ENCODE peak calls at places on chromosomes 12 and 14, in ten cellular contexts. One of them, this sample, is unnamed.

GRCh38 chr12:89552376-89552775 is 26.5 kb upstream of the POC1B start:
- DNase-seq in right cardiac atrium: no peak
- DNase-seq in A549: no peak
- DNase-seq in keratinocyte: no peak
- DNase-seq in Peyer's patch: no peak
- DNase-seq in thoracic aorta: no peak
- DNase-seq in cardiac fibroblast: no peak
- DNase-seq in neural progenitor cell: no peak
- DNase-seq in IMR-90: peak; percentile 45
- DNase-seq in hepatocyte: no peak
- DNase-seq in this sample: no peak

GRCh38 chr12:34606749-34607519 is 584.6 kb downstream of the ALG10 start:
- DNase-seq in Peyer's patch: no peak
- DNase-seq in neural progenitor cell: no peak
- DNase-seq in right cardiac atrium: no peak
- DNase-seq in A549: no peak
- DNase-seq in thoracic aorta: no peak
- DNase-seq in keratinocyte: no peak
- DNase-seq in IMR-90: no peak
- DNase-seq in hepatocyte: no peak
- DNase-seq in cardiac fibroblast: no peak
- DNase-seq in this sample: no peak

GRCh38 chr14:56998728-56999127 is 188.4 kb upstream of the OTX2 start:
- DNase-seq in A549: no peak
- DNase-seq in cardiac fibroblast: no peak
- DNase-seq in thoracic aorta: no peak
- DNase-seq in hepatocyte: no peak
- DNase-seq in right cardiac atrium: no peak
- DNase-seq in Peyer's patch: no peak
- DNase-seq in IMR-90: no peak
- DNase-seq in neural progenitor cell: peak; percentile 68
- DNase-seq in keratinocyte: no peak
- DNase-seq in this sample: no peak

GRCh38 chr12:4273651-4274395 is at the start of gene CCND2:
- DNase-seq in thoracic aorta: peak; percentile 75
- DNase-seq in Peyer's patch: peak; percentile 87
- DNase-seq in right cardiac atrium: peak; percentile 91
- DNase-seq in cardiac fibroblast: peak; percentile 76
- DNase-seq in A549: peak; percentile 44
- DNase-seq in hepatocyte: peak; percentile 95
- DNase-seq in keratinocyte: peak; percentile 74
- DNase-seq in IMR-90: peak; percentile 54
- DNase-seq in neural progenitor cell: peak; percentile 92
- DNase-seq in this sample: peak; percentile 94

GRCh38 chr12:14769462-14769836 is 33.8 kb downstream of the WBP11 start:
- DNase-seq in neural progenitor cell: peak; percentile 86
- DNase-seq in cardiac fibroblast: peak; percentile 41
- DNase-seq in right cardiac atrium: peak; percentile 29
- DNase-seq in IMR-90: peak; percentile 20
- DNase-seq in Peyer's patch: peak; percentile 43
- DNase-seq in keratinocyte: no peak
- DNase-seq in thoracic aorta: no peak
- DNase-seq in A549: peak; percentile 59
- DNase-seq in hepatocyte: peak; percentile 68
- DNase-seq in this sample: peak; percentile 17

GRCh38 chr14:105294142-105294597 is 6.6 kb downstream of the BRF1 start:
- DNase-seq in IMR-90: peak; percentile 50
- DNase-seq in hepatocyte: no peak
- DNase-seq in Peyer's patch: peak; percentile 24
- DNase-seq in keratinocyte: no peak
- DNase-seq in A549: no peak
- DNase-seq in neural progenitor cell: peak; percentile 16
- DNase-seq in thoracic aorta: no peak
- DNase-seq in right cardiac atrium: peak; percentile 68
- DNase-seq in cardiac fibroblast: peak; percentile 70
- DNase-seq in this sample: peak; percentile 83

GRCh38 chr12:108312885-108313203 is 26.3 kb downstream of the CMKLR1 start:
- DNase-seq in IMR-90: no peak
- DNase-seq in keratinocyte: no peak
- DNase-seq in Peyer's patch: no peak
- DNase-seq in cardiac fibroblast: peak; percentile 47
- DNase-seq in thoracic aorta: peak; percentile 61
- DNase-seq in right cardiac atrium: peak; percentile 78
- DNase-seq in hepatocyte: peak; percentile 70
- DNase-seq in neural progenitor cell: no peak
- DNase-seq in A549: no peak
- DNase-seq in this sample: peak; percentile 75

GRCh38 chr12:103809154-103809553 is 31.9 kb downstream of the NT5DC3 start:
- DNase-seq in neural progenitor cell: no peak
- DNase-seq in IMR-90: no peak
- DNase-seq in A549: no peak
- DNase-seq in hepatocyte: no peak
- DNase-seq in cardiac fibroblast: no peak
- DNase-seq in thoracic aorta: no peak
- DNase-seq in Peyer's patch: no peak
- DNase-seq in right cardiac atrium: no peak
- DNase-seq in keratinocyte: no peak
- DNase-seq in this sample: no peak

GRCh38 chr12:109777544-109777943 is 55.7 kb downstream of the TRPV4 start:
- DNase-seq in A549: peak; percentile 66
- DNase-seq in hepatocyte: no peak
- DNase-seq in thoracic aorta: no peak
- DNase-seq in cardiac fibroblast: peak; percentile 16
- DNase-seq in Peyer's patch: no peak
- DNase-seq in keratinocyte: no peak
- DNase-seq in right cardiac atrium: no peak
- DNase-seq in IMR-90: peak; percentile 10
- DNase-seq in neural progenitor cell: no peak
- DNase-seq in this sample: no peak

GRCh38 chr12:109759076-109759420 is 45.4 kb downstream of the FAM222A start:
- DNase-seq in neural progenitor cell: no peak
- DNase-seq in thoracic aorta: no peak
- DNase-seq in keratinocyte: no peak
- DNase-seq in IMR-90: no peak
- DNase-seq in A549: no peak
- DNase-seq in Peyer's patch: no peak
- DNase-seq in hepatocyte: no peak
- DNase-seq in cardiac fibroblast: no peak
- DNase-seq in right cardiac atrium: no peak
- DNase-seq in this sample: no peak

GRCh38 chr12:42904683-42905418 is 315.3 kb upstream of the PRICKLE1 start:
- DNase-seq in cardiac fibroblast: no peak
- DNase-seq in hepatocyte: no peak
- DNase-seq in keratinocyte: no peak
- DNase-seq in IMR-90: no peak
- DNase-seq in Peyer's patch: no peak
- DNase-seq in neural progenitor cell: no peak
- DNase-seq in thoracic aorta: no peak
- DNase-seq in right cardiac atrium: no peak
- DNase-seq in A549: no peak
- DNase-seq in this sample: no peak

DNA sequence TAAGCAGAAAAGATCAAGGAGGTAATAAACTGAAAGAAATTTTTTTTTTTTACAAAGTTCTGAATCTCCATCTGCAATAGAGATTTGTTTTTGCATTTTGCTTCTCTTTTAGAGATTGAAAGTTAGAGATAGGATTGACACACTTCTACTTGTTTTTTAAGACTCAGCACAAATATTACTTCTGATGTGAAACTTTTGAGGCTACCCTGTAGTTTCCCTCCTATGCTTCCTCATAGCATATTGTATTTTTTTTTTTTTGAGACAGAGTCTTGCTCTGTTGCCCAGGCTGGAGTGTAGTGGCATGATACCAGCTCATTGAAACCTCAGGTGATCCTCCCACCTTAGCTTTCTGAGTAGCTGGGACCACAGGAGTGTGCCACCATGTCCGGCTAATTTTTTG is 32.1 kb upstream of the SGPP1 start:
- DNase-seq in hepatocyte: no peak
- DNase-seq in neural progenitor cell: no peak
- DNase-seq in cardiac fibroblast: no peak
- DNase-seq in Peyer's patch: no peak
- DNase-seq in thoracic aorta: no peak
- DNase-seq in keratinocyte: no peak
- DNase-seq in IMR-90: no peak
- DNase-seq in right cardiac atrium: no peak
- DNase-seq in A549: no peak
- DNase-seq in this sample: no peak
- H3K4me3 ChIP-seq in hepatocyte: no peak overlapping the region
- H3K4me3 ChIP-seq in neural progenitor cell: no peak overlapping the region
- H3K4me3 ChIP-seq in cardiac fibroblast: no peak overlapping the region
- H3K4me3 ChIP-seq in Peyer's patch: no peak overlapping the region
- H3K4me3 ChIP-seq in thoracic aorta: peak overlapping the region; percentile 45
- H3K4me3 ChIP-seq in keratinocyte: no peak overlapping the region
- H3K4me3 ChIP-seq in IMR-90: no peak overlapping the region
- H3K4me3 ChIP-seq in right cardiac atrium: no peak overlapping the region
- H3K4me3 ChIP-seq in A549: no peak overlapping the region
- H3K4me3 ChIP-seq in this sample: no peak overlapping the region

GRCh38 chr12:54019924-54020586 is 8.2 kb upstream of the HOXC6 start:
- DNase-seq in keratinocyte: no peak
- DNase-seq in Peyer's patch: no peak
- DNase-seq in thoracic aorta: no peak
- DNase-seq in right cardiac atrium: no peak
- DNase-seq in neural progenitor cell: no peak
- DNase-seq in A549: no peak
- DNase-seq in hepatocyte: no peak
- DNase-seq in cardiac fibroblast: no peak
- DNase-seq in IMR-90: no peak
- DNase-seq in this sample: peak; percentile 42
- H3K4me3 ChIP-seq in keratinocyte: peak overlapping the region; percentile 74
- H3K4me3 ChIP-seq in Peyer's patch: no peak overlapping the region
- H3K4me3 ChIP-seq in thoracic aorta: peak overlapping the region; percentile 69
- H3K4me3 ChIP-seq in right cardiac atrium: no peak overlapping the region
- H3K4me3 ChIP-seq in neural progenitor cell: no peak overlapping the region
- H3K4me3 ChIP-seq in A549: no peak overlapping the region
- H3K4me3 ChIP-seq in hepatocyte: no peak overlapping the region
- H3K4me3 ChIP-seq in cardiac fibroblast: no peak overlapping the region
- H3K4me3 ChIP-seq in IMR-90: no peak overlapping the region
- H3K4me3 ChIP-seq in this sample: no peak overlapping the region

GRCh38 chr12:32265461-32265860 is 133.9 kb upstream of the FGD4 start:
- DNase-seq in right cardiac atrium: no peak
- DNase-seq in IMR-90: no peak
- DNase-seq in cardiac fibroblast: no peak
- DNase-seq in neural progenitor cell: no peak
- DNase-seq in keratinocyte: no peak
- DNase-seq in A549: no peak
- DNase-seq in thoracic aorta: no peak
- DNase-seq in Peyer's patch: no peak
- DNase-seq in hepatocyte: no peak
- DNase-seq in this sample: no peak

GRCh38 chr12:32265920-32266319 is 133.4 kb upstream of the FGD4 start:
- DNase-seq in Peyer's patch: no peak
- DNase-seq in cardiac fibroblast: no peak
- DNase-seq in IMR-90: no peak
- DNase-seq in neural progenitor cell: no peak
- DNase-seq in keratinocyte: no peak
- DNase-seq in thoracic aorta: no peak
- DNase-seq in right cardiac atrium: no peak
- DNase-seq in A549: no peak
- DNase-seq in hepatocyte: no peak
- DNase-seq in this sample: no peak

GRCh38 chr12:32261638-32262037 is 137.7 kb upstream of the FGD4 start:
- DNase-seq in Peyer's patch: no peak
- DNase-seq in thoracic aorta: no peak
- DNase-seq in right cardiac atrium: no peak
- DNase-seq in IMR-90: no peak
- DNase-seq in A549: peak; percentile 53
- DNase-seq in hepatocyte: no peak
- DNase-seq in cardiac fibroblast: no peak
- DNase-seq in neural progenitor cell: peak; percentile 50
- DNase-seq in keratinocyte: no peak
- DNase-seq in this sample: no peak

GRCh38 chr12:32266756-32267155 is 132.6 kb upstream of the FGD4 start:
- DNase-seq in hepatocyte: no peak
- DNase-seq in thoracic aorta: no peak
- DNase-seq in keratinocyte: no peak
- DNase-seq in Peyer's patch: no peak
- DNase-seq in A549: no peak
- DNase-seq in IMR-90: no peak
- DNase-seq in cardiac fibroblast: no peak
- DNase-seq in right cardiac atrium: no peak
- DNase-seq in neural progenitor cell: no peak
- DNase-seq in this sample: no peak

DNA sequence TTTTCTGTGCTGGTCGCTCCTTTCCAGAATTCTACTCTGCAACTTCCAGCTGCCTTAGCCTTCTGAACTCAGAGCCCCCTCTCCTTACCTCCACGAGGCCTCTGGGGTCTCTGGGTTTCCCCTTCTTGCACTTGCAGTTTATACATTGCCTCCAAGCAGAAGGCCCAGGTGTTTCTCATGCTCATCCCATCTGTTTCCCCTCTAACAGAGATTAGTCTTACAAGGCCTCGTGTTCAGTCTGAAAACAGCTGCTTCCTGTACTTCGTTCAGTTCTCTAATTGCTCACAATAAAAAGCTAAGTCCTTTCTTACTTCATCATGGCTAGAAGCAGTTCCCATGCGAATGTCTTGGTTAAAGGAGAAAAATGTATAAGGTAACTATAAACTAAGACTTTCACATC is 134.4 kb upstream of the FGD4 start:
- DNase-seq in cardiac fibroblast: peak; percentile 17
- DNase-seq in right cardiac atrium: no peak
- DNase-seq in thoracic aorta: no peak
- DNase-seq in IMR-90: peak; percentile 68
- DNase-seq in keratinocyte: no peak
- DNase-seq in A549: no peak
- DNase-seq in neural progenitor cell: no peak
- DNase-seq in hepatocyte: peak; percentile 20
- DNase-seq in Peyer's patch: peak; percentile 59
- DNase-seq in this sample: no peak
- H3K4me3 ChIP-seq in cardiac fibroblast: no peak overlapping the region
- H3K4me3 ChIP-seq in right cardiac atrium: no peak overlapping the region
- H3K4me3 ChIP-seq in thoracic aorta: no peak overlapping the region
- H3K4me3 ChIP-seq in IMR-90: no peak overlapping the region
- H3K4me3 ChIP-seq in keratinocyte: no peak overlapping the region
- H3K4me3 ChIP-seq in A549: no peak overlapping the region
- H3K4me3 ChIP-seq in neural progenitor cell: no peak overlapping the region
- H3K4me3 ChIP-seq in hepatocyte: no peak overlapping the region
- H3K4me3 ChIP-seq in Peyer's patch: no peak overlapping the region
- H3K4me3 ChIP-seq in this sample: no peak overlapping the region

DNA sequence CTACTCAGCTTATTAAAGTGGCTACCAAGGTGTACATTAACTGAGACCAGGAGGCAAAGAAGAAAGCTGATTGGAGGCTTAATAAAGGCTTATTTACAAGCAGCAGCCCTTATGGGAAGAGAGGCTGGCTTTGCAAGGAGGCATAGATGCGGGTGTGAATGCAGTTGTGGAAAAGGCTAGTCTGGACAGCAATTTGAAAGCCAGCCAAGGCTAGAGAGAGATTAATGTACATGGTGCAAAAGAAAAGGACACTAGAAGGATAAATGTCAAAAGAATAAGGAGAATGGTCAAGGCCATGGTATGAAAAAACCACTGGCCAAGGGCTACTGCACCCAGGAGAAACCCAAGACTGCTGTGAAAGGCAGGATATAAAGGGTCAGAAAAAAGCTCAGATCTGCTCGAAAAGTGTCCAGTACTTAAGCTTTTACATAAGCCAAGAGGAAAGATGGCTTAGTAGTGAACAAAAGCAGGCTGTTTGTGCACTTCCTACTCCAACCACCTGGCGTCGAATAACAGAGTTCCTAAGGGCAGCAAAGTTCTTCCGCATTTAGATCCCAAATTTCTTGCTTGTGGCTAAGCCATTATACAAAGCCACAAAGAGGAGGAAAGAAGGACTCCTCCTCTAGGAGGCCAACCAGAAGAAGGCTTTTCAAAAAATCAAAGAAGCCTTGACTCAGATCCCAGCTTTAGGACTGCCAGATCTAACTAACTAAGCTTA is 24.0 kb downstream of the KLRK1 start:
- DNase-seq in IMR-90: peak; percentile 33
- DNase-seq in Peyer's patch: no peak
- DNase-seq in keratinocyte: no peak
- DNase-seq in cardiac fibroblast: peak; percentile 32
- DNase-seq in thoracic aorta: no peak
- DNase-seq in neural progenitor cell: peak; percentile 3
- DNase-seq in hepatocyte: no peak
- DNase-seq in A549: no peak
- DNase-seq in right cardiac atrium: no peak
- DNase-seq in this sample: no peak
- H3K4me3 ChIP-seq in IMR-90: peak overlapping the region; percentile 54
- H3K4me3 ChIP-seq in Peyer's patch: peak overlapping the region; percentile 45
- H3K4me3 ChIP-seq in keratinocyte: peak overlapping the region; percentile 80
- H3K4me3 ChIP-seq in cardiac fibroblast: no peak overlapping the region
- H3K4me3 ChIP-seq in thoracic aorta: peak overlapping the region; percentile 88
- H3K4me3 ChIP-seq in neural progenitor cell: peak overlapping the region; percentile 30
- H3K4me3 ChIP-seq in hepatocyte: peak overlapping the region; percentile 37
- H3K4me3 ChIP-seq in A549: peak overlapping the region; percentile 54
- H3K4me3 ChIP-seq in right cardiac atrium: peak overlapping the region; percentile 92
- H3K4me3 ChIP-seq in this sample: peak overlapping the region; percentile 53

This sample was measured in heart right ventricle.